ENCODE peak calls at places on chromosomes 13 and 19, in six cellular contexts. Q, I, P, S, C and R are unnamed samples.

GRCh38 chr19:50649433-50650391 is at the start of gene C19orf81:
- DNase-seq in Q (no peak), I (no peak), P (no peak), S (no peak), C (no peak), R (peak)

GRCh38 chr19:42357290-42357689 is 31.9 kb downstream of the MEGF8 start:
- DNase-seq in Q (no peak), I (no peak), P (no peak), S (no peak), C (no peak), R (no peak)

GRCh38 chr19:33210266-33210940 is 15.2 kb downstream of the SLC7A10 start:
- DNase-seq in Q (no peak), I (no peak), P (no peak), S (no peak), C (no peak), R (no peak)

GRCh38 chr13:97630725-97631124 is 196.8 kb downstream of the RAP2A start:
- DNase-seq in Q (no peak), I (no peak), P (no peak), S (no peak), C (no peak), R (no peak)

GRCh38 chr13:56670563-56670962 is 470.2 kb upstream of the PRR20A start:
- DNase-seq in Q (no peak), I (no peak), P (no peak), S (no peak), C (no peak), R (no peak)

GRCh38 chr19:21491161-21491560 is 14.2 kb upstream of the ZNF429 start:
- DNase-seq in Q (no peak), I (no peak), P (no peak), S (no peak), C (peak), R (no peak)

GRCh38 chr13:93249259-93249917 is 22.8 kb downstream of the GPC6 start:
- DNase-seq in Q (no peak), I (peak), P (no peak), S (no peak), C (no peak), R (no peak)

GRCh38 chr13:95603887-95604533 is 40.5 kb downstream of the DZIP1 start:
- DNase-seq in Q (peak), I (peak), P (no peak), S (peak), C (no peak), R (no peak)

GRCh38 chr19:17997969-17998826 is 9.8 kb upstream of the ARRDC2 start:
- DNase-seq in Q (no peak), I (no peak), P (no peak), S (no peak), C (no peak), R (peak)

GRCh38 chr19:47110521-47111080 is 3.0 kb downstream of the ZC3H4 start:
- DNase-seq in Q (no peak), I (no peak), P (no peak), S (peak), C (no peak), R (no peak)

GRCh38 chr13:81760316-81760715 is 1419.4 kb upstream of the SPRY2 start:
- DNase-seq in Q (no peak), I (no peak), P (no peak), S (no peak), C (no peak), R (no peak)

GRCh38 chr13:98959299-98959698 is 18.6 kb downstream of the DOCK9 start:
- DNase-seq in Q (no peak), I (no peak), P (no peak), S (peak), C (no peak), R (no peak)

GRCh38 chr19:8342316-8342683 is 762 bp downstream of the KANK3 start:
- DNase-seq in Q (no peak), I (no peak), P (no peak), S (no peak), C (no peak), R (no peak)
- TF ChIP-seq CTCF in Q (no peak), I (no peak), P (no peak), S (no peak), C (no peak), R (no peak)

DNA sequence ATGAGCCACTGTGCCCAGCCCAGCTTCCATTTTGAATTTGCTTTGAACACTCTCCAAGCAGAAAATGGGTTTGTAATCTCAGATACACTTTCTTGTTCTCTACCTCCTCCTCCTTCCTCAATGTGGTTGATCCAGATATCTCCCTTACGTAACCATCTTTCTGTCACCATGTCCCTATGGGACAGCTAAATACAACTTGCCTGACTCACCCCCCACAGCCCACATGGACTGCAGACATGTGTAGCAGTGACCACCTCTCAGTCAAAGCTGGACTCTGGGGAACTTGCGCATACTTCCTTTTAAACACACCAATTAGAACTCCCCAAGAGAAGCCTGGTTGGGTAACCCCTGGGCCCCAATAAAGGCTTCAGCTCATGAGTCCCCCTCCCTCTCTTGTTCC is 10.8 kb upstream of the ZNF799 start:
- DNase-seq in Q (no peak), I (no peak), P (no peak), S (no peak), C (no peak), R (no peak)
- TF ChIP-seq CTCF in Q (no peak), I (no peak), P (no peak), S (no peak), C (no peak), R (no peak)

GRCh38 chr19:46042252-46042883 is 1.6 kb upstream of the IGFL4 start:
- DNase-seq in Q (no peak), I (no peak), P (no peak), S (no peak), C (no peak), R (no peak)

GRCh38 chr19:46040952-46041500 is at the start of gene IGFL4:
- DNase-seq in Q (no peak), I (no peak), P (no peak), S (no peak), C (no peak), R (no peak)

GRCh38 chr19:46036745-46037126 is 4.1 kb downstream of the IGFL4 start:
- DNase-seq in Q (no peak), I (no peak), P (no peak), S (no peak), C (no peak), R (no peak)

GRCh38 chr19:46043519-46043918 is 2.7 kb upstream of the IGFL4 start:
- DNase-seq in Q (no peak), I (no peak), P (no peak), S (no peak), C (no peak), R (no peak)

GRCh38 chr19:46040125-46040524 is 677 bp downstream of the IGFL4 start:
- DNase-seq in Q (no peak), I (no peak), P (no peak), S (no peak), C (no peak), R (no peak)
- TF ChIP-seq CTCF in Q (no peak), I (no peak), P (no peak), S (no peak), C (no peak), R (no peak)

GRCh38 chr13:47798906-47799305 is 202.2 kb downstream of the SUCLA2 start:
- DNase-seq in Q (no peak), I (peak), P (no peak), S (no peak), C (no peak), R (no peak)
- TF ChIP-seq CTCF in Q (no peak), I (peak), P (no peak), S (no peak), C (no peak), R (no peak)

DNA sequence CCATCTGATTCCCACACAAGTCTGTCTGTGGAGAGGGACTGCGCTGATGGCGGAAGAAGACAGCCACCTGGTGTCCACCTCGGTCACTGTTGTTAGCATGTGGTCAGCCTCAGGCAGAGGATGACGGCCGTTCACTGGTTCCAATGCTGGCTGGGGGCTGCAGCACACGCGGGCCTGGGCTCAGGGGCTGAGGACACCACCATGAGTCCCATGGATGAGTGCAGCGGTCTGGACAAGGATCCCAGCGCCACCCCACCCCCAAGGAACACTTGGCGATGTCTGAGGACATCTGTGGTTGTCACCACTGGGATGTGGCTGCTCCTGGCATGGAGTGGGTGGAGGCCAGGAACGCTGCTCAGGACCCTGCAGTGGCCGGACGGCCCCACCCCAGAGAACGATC is 10.9 kb downstream of the DPP9 start:
- DNase-seq in Q (no peak), I (no peak), P (no peak), S (no peak), C (peak), R (no peak)
- TF ChIP-seq CTCF in Q (no peak), I (no peak), P (no peak), S (no peak), C (peak), R (no peak)

GRCh38 chr13:50990540-50991506 is 81.2 kb downstream of the RNASEH2B start:
- DNase-seq in Q (peak), I (peak), P (peak), S (no peak), C (peak), R (peak)

GRCh38 chr13:50991624-50992610 is 82.3 kb downstream of the RNASEH2B start:
- DNase-seq in Q (no peak), I (peak), P (no peak), S (no peak), C (no peak), R (peak)

GRCh38 chr13:50993371-50993770 is 83.8 kb downstream of the RNASEH2B start:
- DNase-seq in Q (no peak), I (no peak), P (no peak), S (no peak), C (no peak), R (no peak)

GRCh38 chr13:50990050-50990449 is 80.5 kb downstream of the RNASEH2B start:
- DNase-seq in Q (no peak), I (no peak), P (no peak), S (no peak), C (no peak), R (no peak)

GRCh38 chr13:50989476-50989875 is 79.9 kb downstream of the RNASEH2B start:
- DNase-seq in Q (no peak), I (peak), P (no peak), S (no peak), C (no peak), R (peak)
- TF ChIP-seq CTCF in Q (no peak), I (peak), P (no peak), S (no peak), C (no peak), R (no peak)

GRCh38 chr13:29105779-29106178 is 285.6 kb downstream of the MTUS2 start:
- DNase-seq in Q (no peak), I (no peak), P (no peak), S (no peak), C (no peak), R (no peak)
- TF ChIP-seq CTCF in Q (no peak), I (no peak), P (no peak), S (no peak), C (no peak), R (no peak)